ENCODE peak calls at places on chromosome 5, in six cellular contexts. One of them, this sample, is unnamed.

GRCh38 chr5:34656001-34656699 is at the start of gene RAI14:
- DNase-seq in Right ventricle myocardium inferior: peak
- DNase-seq in GM10248: peak
- DNase-seq in AG09309: no peak
- DNase-seq in MV-4-11: no peak
- DNase-seq in ureter: peak
- DNase-seq in this sample: peak

GRCh38 chr5:64665243-64665642 is 25.1 kb upstream of the SHISAL2B start:
- DNase-seq in Right ventricle myocardium inferior: no peak
- DNase-seq in GM10248: no peak
- DNase-seq in AG09309: no peak
- DNase-seq in MV-4-11: no peak
- DNase-seq in ureter: no peak
- DNase-seq in this sample: no peak

GRCh38 chr5:150438873-150439546 is 10.5 kb downstream of the RPS14 start:
- DNase-seq in Right ventricle myocardium inferior: no peak
- DNase-seq in GM10248: no peak
- DNase-seq in AG09309: no peak
- DNase-seq in MV-4-11: no peak
- DNase-seq in ureter: no peak
- DNase-seq in this sample: peak

GRCh38 chr5:150122158-150122510 is 33.5 kb downstream of the PDGFRB start:
- DNase-seq in Right ventricle myocardium inferior: no peak
- DNase-seq in GM10248: peak
- DNase-seq in AG09309: no peak
- DNase-seq in MV-4-11: peak
- DNase-seq in ureter: no peak
- DNase-seq in this sample: peak

GRCh38 chr5:141681695-141682641 is at the start of gene ARAP3:
- DNase-seq in Right ventricle myocardium inferior: peak
- DNase-seq in GM10248: no peak
- DNase-seq in AG09309: no peak
- DNase-seq in MV-4-11: peak
- DNase-seq in ureter: peak
- DNase-seq in this sample: peak

GRCh38 chr5:9932770-9933169 is 302.6 kb upstream of the TAS2R1 start:
- DNase-seq in Right ventricle myocardium inferior: no peak
- DNase-seq in GM10248: no peak
- DNase-seq in AG09309: peak
- DNase-seq in MV-4-11: no peak
- DNase-seq in ureter: no peak
- DNase-seq in this sample: no peak

GRCh38 chr5:14449052-14449661 is 132.4 kb upstream of the OTULINL start:
- DNase-seq in Right ventricle myocardium inferior: no peak
- DNase-seq in GM10248: no peak
- DNase-seq in AG09309: peak
- DNase-seq in MV-4-11: no peak
- DNase-seq in ureter: no peak
- DNase-seq in this sample: peak

GRCh38 chr5:142846402-142846801 is 76.2 kb downstream of the ARHGAP26 start:
- DNase-seq in Right ventricle myocardium inferior: no peak
- DNase-seq in GM10248: no peak
- DNase-seq in AG09309: no peak
- DNase-seq in MV-4-11: peak
- DNase-seq in ureter: no peak
- DNase-seq in this sample: no peak

GRCh38 chr5:82018462-82018861 is 46.6 kb downstream of the ATG10 start:
- DNase-seq in Right ventricle myocardium inferior: no peak
- DNase-seq in GM10248: no peak
- DNase-seq in AG09309: no peak
- DNase-seq in MV-4-11: peak
- DNase-seq in ureter: no peak
- DNase-seq in this sample: no peak

GRCh38 chr5:118070041-118070440 is 918.3 kb downstream of the DTWD2 start:
- DNase-seq in Right ventricle myocardium inferior: no peak
- DNase-seq in GM10248: no peak
- DNase-seq in AG09309: no peak
- DNase-seq in MV-4-11: no peak
- DNase-seq in ureter: no peak
- DNase-seq in this sample: no peak

GRCh38 chr5:27908341-27908740 is 870.0 kb upstream of the CDH9 start:
- DNase-seq in Right ventricle myocardium inferior: no peak
- DNase-seq in GM10248: no peak
- DNase-seq in AG09309: no peak
- DNase-seq in MV-4-11: no peak
- DNase-seq in ureter: no peak
- DNase-seq in this sample: no peak

GRCh38 chr5:163916376-163916775 is 411.0 kb downstream of the MAT2B start:
- DNase-seq in Right ventricle myocardium inferior: no peak
- DNase-seq in GM10248: peak
- DNase-seq in AG09309: no peak
- DNase-seq in MV-4-11: peak
- DNase-seq in ureter: no peak
- DNase-seq in this sample: no peak

GRCh38 chr5:93899026-93899600 is 157.7 kb upstream of the POU5F2 start:
- DNase-seq in Right ventricle myocardium inferior: no peak
- DNase-seq in GM10248: peak
- DNase-seq in AG09309: no peak
- DNase-seq in MV-4-11: no peak
- DNase-seq in ureter: no peak
- DNase-seq in this sample: no peak

GRCh38 chr5:33854733-33855151 is 37.0 kb downstream of the ADAMTS12 start:
- DNase-seq in Right ventricle myocardium inferior: no peak
- DNase-seq in GM10248: no peak
- DNase-seq in AG09309: peak
- DNase-seq in MV-4-11: no peak
- DNase-seq in ureter: no peak
- DNase-seq in this sample: peak

GRCh38 chr5:65120371-65120967 is 351.7 kb downstream of the CWC27 start:
- DNase-seq in Right ventricle myocardium inferior: no peak
- DNase-seq in GM10248: no peak
- DNase-seq in AG09309: no peak
- DNase-seq in MV-4-11: no peak
- DNase-seq in ureter: no peak
- DNase-seq in this sample: no peak

GRCh38 chr5:57032151-57032551 is 80.2 kb upstream of the MIER3 start:
- DNase-seq in Right ventricle myocardium inferior: no peak
- DNase-seq in GM10248: no peak
- DNase-seq in AG09309: no peak
- DNase-seq in MV-4-11: peak
- DNase-seq in ureter: no peak
- DNase-seq in this sample: no peak

This sample was measured in osteoblast.